ENCODE peak calls at places on chromosomes 2 and 18, in four cellular contexts. O, X, T and H are unnamed samples. For H3K4me1, the result is how much of the 10 kb centered on the place peaks cover.

GRCh38 chr2:181790716-181791649 is 100.5 kb upstream of the ITPRID2 start:
- DNase-seq in O (no peak), T (no peak), X (no peak), H (no peak)

GRCh38 chr18:58922995-58923394 is 58.3 kb downstream of the ZNF532 start:
- DNase-seq in X (no peak), T (no peak), O (no peak), H (no peak)

GRCh38 chr2:48694143-48694542 is 61.4 kb downstream of the LHCGR start:
- DNase-seq in O (no peak), T (no peak), X (no peak), H (no peak)

GRCh38 chr2:201909348-201909747 is 103.0 kb downstream of the CDK15 start:
- DNase-seq in O (no peak), X (no peak), T (no peak), H (no peak)

GRCh38 chr2:17233157-17233556 is 285.1 kb downstream of the RAD51AP2 start:
- DNase-seq in O (no peak), X (no peak), T (no peak), H (no peak)

GRCh38 chr2:195414479-195414878 is 242.5 kb upstream of the SLC39A10 start:
- DNase-seq in O (no peak), T (no peak), X (no peak), H (no peak)

GRCh38 chr2:524442-524841 is 152.8 kb downstream of the TMEM18 start:
- DNase-seq in T (no peak), O (no peak), X (no peak), H (no peak)

GRCh38 chr2:174794851-174795374 is 30.6 kb upstream of the CHRNA1 start:
- DNase-seq in T (no peak), X (no peak), O (no peak), H (no peak)

GRCh38 chr18:49878567-49878966 is 65.2 kb upstream of the ACAA2 start:
- DNase-seq in X (no peak), T (no peak), O (no peak), H (peak)

GRCh38 chr2:236603361-236604015 is 33.9 kb downstream of the ACKR3 start:
- DNase-seq in T (no peak), X (peak), O (no peak), H (peak)

GRCh38 chr18:8685141-8685913 is 20.0 kb upstream of the MTCL1 start:
- DNase-seq in O (no peak), T (no peak), X (no peak), H (no peak)

GRCh38 chr18:75544051-75544481 is 116.6 kb upstream of the SMIM21 start:
- DNase-seq in O (no peak), X (no peak), T (no peak), H (no peak)

GRCh38 chr2:230000118-230000841 is 68.4 kb downstream of the SLC16A14 start:
- DNase-seq in X (no peak), O (no peak), T (no peak), H (no peak)

GRCh38 chr18:1408331-1408835 is 503.7 kb downstream of the ADCYAP1 start:
- DNase-seq in X (no peak), O (no peak), T (no peak), H (no peak)

GRCh38 chr2:17084882-17085281 is 419.2 kb upstream of the CYRIA start:
- DNase-seq in O (no peak), X (no peak), T (no peak), H (no peak)

GRCh38 chr2:176398783-176399182 is 129.5 kb downstream of the MTX2 start:
- DNase-seq in O (no peak), X (no peak), T (no peak), H (no peak)

GRCh38 chr2:40127890-40128548 is 323.9 kb downstream of the SLC8A1 start:
- DNase-seq in X (no peak), T (no peak), O (no peak), H (no peak)

GRCh38 chr18:46096651-46097300 is 1.3 kb downstream of the ATP5F1A start:
- DNase-seq in T (no peak), O (no peak), X (no peak), H (no peak)

GRCh38 chr2:121877366-121877765 is 121.9 kb downstream of the TSN start:
- DNase-seq in O (no peak), X (no peak), T (no peak), H (no peak)

GRCh38 chr2:233974530-233975071 is 57.4 kb downstream of the TRPM8 start:
- DNase-seq in X (no peak), O (peak), T (no peak), H (no peak)

GRCh38 chr2:33321236-33321731 is 155.2 kb upstream of the RASGRP3 start:
- DNase-seq in T (no peak), O (no peak), X (no peak), H (no peak)

GRCh38 chr18:36493349-36494281 is 196.1 kb downstream of the FHOD3 start:
- DNase-seq in O (peak), X (no peak), T (no peak), H (no peak)

DNA sequence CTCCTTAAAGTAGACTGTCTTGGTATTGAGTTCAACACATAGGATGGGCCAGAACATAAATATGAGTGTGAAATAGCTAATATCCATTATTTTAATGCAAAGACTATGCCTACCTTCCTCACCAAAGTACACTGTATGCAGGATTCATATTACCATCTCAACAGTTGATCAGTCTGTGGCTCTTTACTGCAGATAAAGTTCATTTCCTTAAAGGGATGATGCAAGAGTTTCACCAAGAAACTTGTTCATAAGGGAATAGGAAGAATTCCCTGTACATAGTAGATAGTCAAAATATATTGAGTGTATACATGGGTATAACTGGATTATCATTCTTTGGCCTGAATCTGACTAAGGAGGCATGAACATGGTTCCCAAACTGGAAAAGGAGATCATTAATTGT is 35.0 kb downstream of the MARS2 start:
- DNase-seq in O (no peak), T (no peak), X (no peak), H (no peak)
- TF ChIP-seq CTCF in O (no peak), T (no peak), X (no peak), H (no peak)

DNA sequence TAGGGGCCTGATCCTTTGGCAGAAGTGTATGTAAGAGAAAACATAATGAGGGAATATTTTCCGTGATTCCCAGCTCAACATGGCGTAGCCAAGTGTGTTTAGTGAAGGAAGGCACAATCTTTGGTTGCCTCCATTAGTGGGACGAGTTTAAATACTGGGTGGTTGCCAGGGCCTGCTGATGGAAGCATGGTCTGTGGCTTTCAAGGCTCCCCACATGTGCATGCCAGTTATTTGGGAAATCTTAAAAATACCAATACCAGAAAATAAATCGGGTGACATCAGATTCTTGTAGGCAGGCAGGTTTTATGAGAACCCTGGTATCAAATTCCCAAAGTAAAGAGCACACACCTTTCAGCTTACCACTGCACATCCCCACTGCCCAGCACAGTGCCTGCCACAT is 7.1 kb downstream of the MYL12A start:
- DNase-seq in O (no peak), X (no peak), T (no peak), H (no peak)
- H3K4me1 ChIP-seq in O (under half), X (half or more), T (half or more), H (half or more)

DNA sequence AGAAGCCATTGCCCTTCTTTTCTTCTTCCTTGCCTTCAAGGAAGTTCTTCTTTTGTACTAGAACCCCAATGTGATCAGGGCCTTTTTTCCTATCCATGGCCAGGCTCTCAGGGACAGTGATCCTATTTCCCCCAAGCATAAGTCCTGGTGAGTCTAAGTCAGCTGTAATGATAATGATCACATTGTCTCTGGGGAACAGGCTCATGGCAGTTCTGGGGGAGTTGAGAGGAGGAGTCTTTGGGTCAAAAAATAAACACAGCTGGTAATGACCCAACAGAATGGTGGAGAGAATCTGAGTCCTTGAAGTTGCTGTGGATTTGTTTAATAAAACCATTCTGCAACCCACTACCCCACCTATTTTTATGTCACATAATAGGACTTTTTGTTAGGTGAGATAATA is 96.6 kb downstream of the SOCS6 start:
- DNase-seq in T (no peak), X (no peak), O (no peak), H (no peak)
- H3K27ac ChIP-seq in T (no peak), X (no peak), O (no peak), H (no peak)

GRCh38 chr2:22991844-22992243 is 393.1 kb upstream of the KLHL29 start:
- DNase-seq in T (no peak), X (no peak), O (no peak), H (no peak)
- TF ChIP-seq CTCF in T (no peak), X (no peak), O (peak), H (no peak)

GRCh38 chr2:217431577-217432269 is 571.1 kb downstream of the TNS1 start:
- DNase-seq in X (no peak), O (no peak), T (no peak), H (no peak)
- H3K4me1 ChIP-seq in X (under half), O (half or more), T (under half), H (under half)

GRCh38 chr2:44351676-44352075 is 9.6 kb downstream of the PREPL start:
- DNase-seq in O (no peak), X (no peak), T (no peak), H (no peak)
- H3K27ac ChIP-seq in O (no peak), X (no peak), T (no peak), H (no peak)

GRCh38 chr2:23691576-23691975 is 235.3 kb downstream of the ATAD2B start:
- DNase-seq in X (peak), T (no peak), O (no peak), H (peak)

GRCh38 chr2:23690421-23691105 is 236.4 kb downstream of the ATAD2B start:
- DNase-seq in T (no peak), X (peak), O (peak), H (no peak)

GRCh38 chr2:23689891-23690290 is 237.0 kb downstream of the ATAD2B start:
- DNase-seq in X (peak), T (no peak), O (no peak), H (no peak)

GRCh38 chr2:23692263-23692662 is 234.7 kb downstream of the ATAD2B start:
- DNase-seq in O (no peak), T (no peak), X (peak), H (no peak)

GRCh38 chr2:23691106-23691470 is 235.8 kb downstream of the ATAD2B start:
- DNase-seq in X (peak), T (no peak), O (no peak), H (no peak)
- TF ChIP-seq CTCF in X (no peak), T (no peak), O (no peak), H (no peak)

GRCh38 chr2:69615969-69616368 is 27.6 kb downstream of the AAK1 start:
- DNase-seq in O (no peak), T (no peak), X (no peak), H (no peak)
- H3K4me1 ChIP-seq in O (under half), T (under half), X (half or more), H (under half)

GRCh38 chr2:29456429-29456828 is 341.2 kb downstream of the CLIP4 start:
- DNase-seq in O (no peak), X (no peak), T (no peak), H (no peak)

GRCh38 chr2:29463181-29463900 is 348.1 kb downstream of the CLIP4 start:
- DNase-seq in T (no peak), X (no peak), O (no peak), H (no peak)

GRCh38 chr2:29459445-29460179 is 344.4 kb downstream of the CLIP4 start:
- DNase-seq in X (no peak), O (no peak), T (no peak), H (no peak)

GRCh38 chr2:29460191-29460590 is 345.0 kb downstream of the CLIP4 start:
- DNase-seq in O (no peak), T (no peak), X (no peak), H (no peak)

DNA sequence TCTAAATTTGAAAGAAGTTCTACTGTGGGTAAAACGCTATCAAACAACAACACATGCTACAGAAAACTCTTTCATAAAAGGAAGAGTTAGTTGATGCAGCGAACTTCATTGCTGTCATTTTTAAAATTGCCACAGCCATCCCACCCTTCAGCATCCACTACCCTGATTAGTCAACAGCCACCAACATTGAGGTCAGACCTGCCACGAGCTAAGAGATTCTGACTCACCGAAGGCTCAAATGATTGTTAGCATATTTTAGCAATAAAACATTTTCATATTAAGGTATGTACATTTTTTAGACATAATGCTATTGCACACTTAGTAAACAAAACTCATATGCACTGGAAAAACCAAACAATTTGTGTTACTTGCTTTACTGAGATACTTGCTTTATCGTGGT is 347.1 kb downstream of the CLIP4 start:
- DNase-seq in T (no peak), X (no peak), O (no peak), H (no peak)
- H3K27ac ChIP-seq in T (no peak), X (no peak), O (no peak), H (no peak)

GRCh38 chr2:43192039-43192438 is 34.4 kb downstream of the ZFP36L2 start:
- DNase-seq in T (no peak), X (no peak), O (no peak), H (no peak)
- TF ChIP-seq CTCF in T (no peak), X (no peak), O (no peak), H (no peak)